ENCODE peak calls at places on chromosomes 5 and 9, in four cellular contexts. One of them, this sample, is unnamed.

GRCh38 chr5:111337688-111338087 is 113.5 kb downstream of the CAMK4 start:
- DNase-seq in renal cortical epithelial cell: no peak
- DNase-seq in fibroblast of lung: no peak
- DNase-seq in NCI-H2029: no peak
- DNase-seq in this sample: no peak

GRCh38 chr9:129253820-129254381 is 75.8 kb upstream of the IER5L start:
- DNase-seq in renal cortical epithelial cell: no peak
- DNase-seq in NCI-H2029: no peak
- DNase-seq in fibroblast of lung: no peak
- DNase-seq in this sample: no peak

GRCh38 chr5:34682926-34683623 is 26.9 kb downstream of the RAI14 start:
- DNase-seq in fibroblast of lung: no peak
- DNase-seq in renal cortical epithelial cell: peak
- DNase-seq in NCI-H2029: no peak
- DNase-seq in this sample: no peak

GRCh38 chr5:93585054-93585751 is 2.2 kb downstream of the NR2F1 start:
- DNase-seq in fibroblast of lung: no peak
- DNase-seq in NCI-H2029: peak
- DNase-seq in renal cortical epithelial cell: no peak
- DNase-seq in this sample: no peak

GRCh38 chr9:120733190-120733589 is 18.9 kb upstream of the MEGF9 start:
- DNase-seq in NCI-H2029: no peak
- DNase-seq in fibroblast of lung: peak
- DNase-seq in renal cortical epithelial cell: peak
- DNase-seq in this sample: no peak

GRCh38 chr9:133581553-133582343 is 27.4 kb downstream of the FAM163B start:
- DNase-seq in fibroblast of lung: peak
- DNase-seq in renal cortical epithelial cell: no peak
- DNase-seq in NCI-H2029: no peak
- DNase-seq in this sample: no peak

GRCh38 chr5:149847611-149848010 is 97.0 kb downstream of the PDE6A start:
- DNase-seq in renal cortical epithelial cell: no peak
- DNase-seq in fibroblast of lung: no peak
- DNase-seq in NCI-H2029: no peak
- DNase-seq in this sample: no peak

GRCh38 chr9:128065907-128066712 is 1.0 kb downstream of the NAIF1 start:
- DNase-seq in fibroblast of lung: no peak
- DNase-seq in renal cortical epithelial cell: no peak
- DNase-seq in NCI-H2029: no peak
- DNase-seq in this sample: no peak

GRCh38 chr9:107809859-107810492 is 320.4 kb upstream of the KLF4 start:
- DNase-seq in fibroblast of lung: peak
- DNase-seq in renal cortical epithelial cell: peak
- DNase-seq in NCI-H2029: no peak
- DNase-seq in this sample: no peak

GRCh38 chr9:15149450-15149849 is 157.6 kb downstream of the TTC39B start:
- DNase-seq in renal cortical epithelial cell: no peak
- DNase-seq in fibroblast of lung: no peak
- DNase-seq in NCI-H2029: no peak
- DNase-seq in this sample: no peak